ENCODE peak calls at places on chromosomes 11 and 22, in ten cellular contexts. L is sigmoid colon, V is heart right ventricle, D is GM23338, P is body of pancreas, Z is tibial artery, U is right atrium auricular region, I is spleen, X is mesendoderm, R is endodermal cell. C is an unnamed sample. For H3K36me3 and H3K4me1, the result is how much of the 10 kb centered on the place peaks cover.

GRCh38 chr11:107577312-107577711 is 11.8 kb upstream of the ALKBH8 start:
- DNase-seq in L (no peak), V (no peak), D (no peak), P (no peak), Z (no peak), U (no peak), I (no peak), X (no peak), R (no peak), C (no peak)

GRCh38 chr11:57940044-57940781 is 83.5 kb upstream of the OR9Q1 start:
- DNase-seq in L (no peak), V (no peak), D (no peak), P (no peak), Z (no peak), U (no peak), I (no peak), X (no peak), R (no peak), C (no peak)

GRCh38 chr11:6735306-6735705 is 36.5 kb downstream of the OR2AG2 start:
- DNase-seq in L (no peak), V (no peak), D (no peak), P (no peak), Z (no peak), U (no peak), I (no peak), X (no peak), R (no peak), C (no peak)

GRCh38 chr11:123469089-123469488 is 39.0 kb downstream of the GRAMD1B start:
- DNase-seq in L (no peak), V (peak), D (no peak), P (no peak), Z (no peak), U (no peak), I (no peak), X (no peak), R (no peak), C (peak)

GRCh38 chr11:26847459-26847858 is 125.6 kb upstream of the SLC5A12 start:
- DNase-seq in L (peak), V (no peak), D (no peak), P (peak), Z (peak), U (peak), I (no peak), X (no peak), R (no peak), C (no peak)

GRCh38 chr22:43537019-43537585 is 125.3 kb downstream of the MPPED1 start:
- DNase-seq in L (peak), V (no peak), D (no peak), P (no peak), Z (no peak), U (no peak), I (no peak), X (no peak), R (no peak), C (no peak)

GRCh38 chr11:124841186-124841585 is 24.0 kb upstream of the ROBO3 start:
- DNase-seq in L (no peak), V (no peak), D (no peak), P (no peak), Z (no peak), U (no peak), I (no peak), X (no peak), R (no peak), C (no peak)

GRCh38 chr11:111939836-111940604 is 2.9 kb downstream of the DIXDC1 start:
- DNase-seq in L (no peak), V (no peak), D (no peak), P (no peak), Z (no peak), U (peak), I (no peak), X (no peak), R (no peak), C (no peak)

GRCh38 chr11:70098936-70099335 is 20.8 kb downstream of the ANO1 start:
- DNase-seq in L (no peak), V (no peak), D (no peak), P (no peak), Z (no peak), U (no peak), I (no peak), X (no peak), R (no peak), C (no peak)

GRCh38 chr22:19886605-19887250 is 32.1 kb upstream of the GNB1L start:
- DNase-seq in L (no peak), V (no peak), D (no peak), P (no peak), Z (no peak), U (no peak), I (peak), X (no peak), R (peak), C (no peak)

GRCh38 chr11:106457727-106458126 is 380.3 kb downstream of the AASDHPPT start:
- DNase-seq in L (no peak), V (no peak), D (no peak), P (no peak), Z (no peak), U (no peak), I (no peak), X (no peak), R (no peak), C (peak)

GRCh38 chr11:77819921-77820564 is 479 bp downstream of the RSF1 start:
- DNase-seq in L (peak), V (peak), D (peak), P (peak), Z (peak), U (no peak), I (no peak), X (peak), R (peak), C (peak)

GRCh38 chr11:32279672-32280071 is 155.7 kb downstream of the WT1 start:
- DNase-seq in L (no peak), V (no peak), D (peak), P (no peak), Z (no peak), U (no peak), I (no peak), X (peak), R (peak), C (no peak)

GRCh38 chr22:24214467-24215285 is 30.2 kb downstream of the GGT5 start:
- DNase-seq in L (no peak), V (no peak), D (no peak), P (no peak), Z (no peak), U (no peak), I (no peak), X (no peak), R (no peak), C (no peak)

GRCh38 chr22:45216133-45217003 is 24.3 kb downstream of the KIAA0930 start:
- DNase-seq in L (no peak), V (peak), D (peak), P (peak), Z (no peak), U (no peak), I (peak), X (peak), R (peak), C (no peak)

GRCh38 chr22:33539902-33540751 is 380.1 kb downstream of the LARGE1 start:
- DNase-seq in L (peak), V (peak), D (no peak), P (peak), Z (peak), U (peak), I (no peak), X (no peak), R (no peak), C (peak)

GRCh38 chr11:78038697-78039313 is 15.7 kb upstream of the KCTD14 start:
- DNase-seq in L (no peak), V (no peak), D (no peak), P (peak), Z (no peak), U (no peak), I (no peak), X (no peak), R (no peak), C (peak)

GRCh38 chr11:109133159-109133558 is 288.8 kb upstream of the C11orf87 start:
- DNase-seq in L (no peak), V (no peak), D (no peak), P (no peak), Z (no peak), U (no peak), I (no peak), X (no peak), R (no peak), C (no peak)

GRCh38 chr11:69238562-69239319 is 55.2 kb upstream of the MYEOV start:
- DNase-seq in L (peak), V (no peak), D (no peak), P (no peak), Z (peak), U (no peak), I (no peak), X (no peak), R (peak), C (no peak)

GRCh38 chr11:43555811-43556210 is 124.7 kb upstream of the HSD17B12 start:
- DNase-seq in L (no peak), V (peak), D (no peak), P (peak), Z (no peak), U (no peak), I (no peak), X (no peak), R (no peak), C (peak)

GRCh38 chr11:2839395-2839941 is 46.1 kb downstream of the CDKN1C start:
- DNase-seq in L (no peak), V (no peak), D (no peak), P (no peak), Z (no peak), U (no peak), I (no peak), X (no peak), R (no peak), C (no peak)

GRCh38 chr11:35800970-35801953 is 138.7 kb downstream of the TRIM44 start:
- DNase-seq in L (no peak), V (no peak), D (no peak), P (no peak), Z (no peak), U (no peak), I (no peak), X (peak), R (no peak), C (no peak)

GRCh38 chr22:25482091-25482760 is 82.2 kb upstream of the GRK3 start:
- DNase-seq in L (no peak), V (no peak), D (peak), P (no peak), Z (no peak), U (no peak), I (no peak), X (peak), R (no peak), C (no peak)

GRCh38 chr11:111612211-111612610 is 10.0 kb downstream of the SIK2 start:
- DNase-seq in L (no peak), V (no peak), D (no peak), P (no peak), Z (no peak), U (no peak), I (no peak), X (no peak), R (no peak), C (no peak)

GRCh38 chr11:10941429-10941828 is 83.6 kb upstream of the ZBED5 start:
- DNase-seq in L (peak), V (no peak), D (no peak), P (no peak), Z (no peak), U (no peak), I (no peak), X (no peak), R (no peak), C (no peak)

GRCh38 chr22:45996241-45997076 is 19.5 kb upstream of the WNT7B start:
- DNase-seq in L (peak), V (peak), D (no peak), P (peak), Z (peak), U (peak), I (peak), X (no peak), R (no peak), C (no peak)

GRCh38 chr11:57616595-57616994 is 19.1 kb downstream of the SERPING1 start:
- DNase-seq in L (no peak), V (no peak), D (no peak), P (no peak), Z (no peak), U (no peak), I (no peak), X (no peak), R (no peak), C (no peak)

GRCh38 chr22:36244522-36245391 is 5.4 kb upstream of the APOL2 start:
- DNase-seq in L (no peak), V (no peak), D (no peak), P (peak), Z (peak), U (no peak), I (no peak), X (no peak), R (no peak), C (no peak)

GRCh38 chr22:29765905-29766631 is 739 bp downstream of the ZMAT5 start:
- DNase-seq in L (no peak), V (no peak), D (no peak), P (no peak), Z (no peak), U (no peak), I (no peak), X (no peak), R (no peak), C (peak)

GRCh38 chr11:28535677-28536076 is 427.5 kb downstream of the METTL15 start:
- DNase-seq in L (no peak), V (no peak), D (no peak), P (no peak), Z (no peak), U (no peak), I (no peak), X (no peak), R (no peak), C (no peak)

GRCh38 chr22:35540600-35541253 is at the start of gene RASD2:
- DNase-seq in L (peak), V (peak), D (peak), P (peak), Z (no peak), U (no peak), I (no peak), X (peak), R (peak), C (peak)

GRCh38 chr11:61890536-61891330 is 612 bp downstream of the FADS3 start:
- DNase-seq in L (peak), V (peak), D (no peak), P (peak), Z (peak), U (peak), I (peak), X (peak), R (peak), C (peak)

GRCh38 chr22:40560551-40560950 is 76.0 kb downstream of the MRTFA start:
- DNase-seq in L (no peak), V (no peak), D (no peak), P (no peak), Z (no peak), U (no peak), I (no peak), X (no peak), R (no peak), C (no peak)

GRCh38 chr22:17988800-17989513 is 35.4 kb downstream of the MICAL3 start:
- DNase-seq in L (no peak), V (no peak), D (no peak), P (no peak), Z (no peak), U (no peak), I (no peak), X (no peak), R (no peak), C (no peak)

GRCh38 chr22:21917959-21918261 is 34.7 kb downstream of the PPM1F start:
- DNase-seq in L (no peak), V (no peak), D (no peak), P (no peak), Z (no peak), U (no peak), I (no peak), X (no peak), R (no peak), C (no peak)

GRCh38 chr22:40363059-40363458 is 7.3 kb upstream of the SGSM3 start:
- DNase-seq in L (no peak), V (no peak), D (no peak), P (no peak), Z (no peak), U (no peak), I (no peak), X (no peak), R (no peak), C (no peak)

GRCh38 chr11:64766881-64767280 is 7.1 kb upstream of the PYGM start:
- DNase-seq in L (peak), V (no peak), D (no peak), P (no peak), Z (peak), U (no peak), I (peak), X (no peak), R (no peak), C (no peak)
- H3K36me3 ChIP-seq in L (half or more), V (under half), D (half or more), P (under half), Z (half or more), U (half or more), I (half or more), X (half or more), R (half or more), C (under half)

GRCh38 chr11:76665921-76666351 is 4.6 kb downstream of the LRRC32 start:
- DNase-seq in L (peak), V (no peak), D (no peak), P (no peak), Z (peak), U (no peak), I (peak), X (no peak), R (peak), C (no peak)
- H3K4me1 ChIP-seq in L (under half), V (half or more), D (under half), P (under half), Z (half or more), U (under half), I (half or more), X (under half), R (under half), C (under half)

DNA sequence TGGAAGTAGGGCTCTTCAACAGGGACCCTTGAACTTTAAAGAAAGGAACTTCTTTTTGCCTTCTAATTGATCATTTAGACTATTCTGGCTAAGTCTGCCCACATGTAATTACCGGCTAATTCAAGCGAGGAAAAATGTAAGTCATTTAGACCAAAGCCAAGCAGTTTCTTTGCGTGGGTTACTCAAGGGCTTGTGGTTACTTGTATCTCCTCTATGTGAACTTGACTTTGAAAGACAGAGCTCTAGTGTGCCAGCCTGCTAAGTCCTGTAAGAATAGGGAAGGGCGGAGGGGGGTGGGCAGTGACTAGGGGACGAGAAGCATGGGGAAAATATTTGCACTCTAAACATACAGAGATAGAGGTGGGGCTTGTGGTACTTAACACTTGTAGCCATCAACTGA is 145.2 kb upstream of the TEAD1 start:
- DNase-seq in L (no peak), V (no peak), D (no peak), P (no peak), Z (no peak), U (no peak), I (no peak), X (no peak), R (no peak), C (no peak)
- H3K27ac ChIP-seq in L (peak), V (no peak), D (no peak), P (no peak), Z (no peak), U (no peak), I (no peak), X (no peak), R (no peak), C (no peak)

DNA sequence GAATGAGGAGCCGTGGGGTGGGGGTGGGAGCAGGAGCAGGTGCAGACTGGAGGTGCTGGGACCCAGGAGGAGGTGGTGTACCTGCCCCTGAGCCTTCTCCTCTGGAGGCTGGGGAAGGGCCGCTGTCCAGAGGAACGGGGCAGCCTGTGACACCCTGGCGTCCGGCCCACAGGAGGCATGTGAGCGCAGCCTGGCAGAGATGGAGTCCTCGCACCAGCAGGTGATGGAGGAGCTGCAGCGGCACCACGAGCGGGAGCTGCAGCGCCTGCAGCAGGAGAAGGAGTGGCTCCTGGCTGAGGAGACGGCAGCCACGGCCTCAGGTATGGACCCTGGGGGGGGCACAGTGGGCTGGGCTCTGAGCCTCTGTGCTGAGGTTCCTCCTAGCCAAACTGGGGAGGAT is 42.2 kb upstream of the GCAT start:
- DNase-seq in L (no peak), V (peak), D (no peak), P (no peak), Z (no peak), U (no peak), I (no peak), X (no peak), R (no peak), C (no peak)
- H3K36me3 ChIP-seq in L (under half), V (under half), D (under half), P (under half), Z (half or more), U (half or more), I (under half), X (under half), R (half or more), C (under half)

GRCh38 chr11:65609236-65609635 is 4.8 kb downstream of the MAP3K11 start:
- DNase-seq in L (no peak), V (no peak), D (no peak), P (no peak), Z (no peak), U (no peak), I (no peak), X (no peak), R (no peak), C (no peak)
- H3K4me1 ChIP-seq in L (half or more), V (half or more), D (under half), P (under half), Z (half or more), U (under half), I (half or more), X (under half), R (under half), C (under half)

GRCh38 chr11:1010551-1011319 is 25.8 kb downstream of the MUC6 start:
- DNase-seq in L (no peak), V (no peak), D (no peak), P (peak), Z (no peak), U (no peak), I (no peak), X (no peak), R (no peak), C (no peak)
- H3K27ac ChIP-seq in L (no peak), V (no peak), D (no peak), P (peak), Z (no peak), U (no peak), I (no peak), X (no peak), R (no peak), C (no peak)

GRCh38 chr11:17116121-17116520 is 38.7 kb upstream of the RPS13 start:
- DNase-seq in L (no peak), V (no peak), D (no peak), P (no peak), Z (no peak), U (no peak), I (no peak), X (no peak), R (no peak), C (no peak)

GRCh38 chr11:17121981-17122380 is 44.5 kb upstream of the RPS13 start:
- DNase-seq in L (no peak), V (no peak), D (no peak), P (no peak), Z (no peak), U (no peak), I (no peak), X (no peak), R (no peak), C (no peak)

GRCh38 chr11:17117262-17117661 is 39.8 kb upstream of the RPS13 start:
- DNase-seq in L (no peak), V (no peak), D (no peak), P (no peak), Z (no peak), U (no peak), I (no peak), X (no peak), R (no peak), C (no peak)
- H3K36me3 ChIP-seq in L (under half), V (under half), D (half or more), P (under half), Z (half or more), U (under half), I (under half), X (under half), R (half or more), C (under half)

DNA sequence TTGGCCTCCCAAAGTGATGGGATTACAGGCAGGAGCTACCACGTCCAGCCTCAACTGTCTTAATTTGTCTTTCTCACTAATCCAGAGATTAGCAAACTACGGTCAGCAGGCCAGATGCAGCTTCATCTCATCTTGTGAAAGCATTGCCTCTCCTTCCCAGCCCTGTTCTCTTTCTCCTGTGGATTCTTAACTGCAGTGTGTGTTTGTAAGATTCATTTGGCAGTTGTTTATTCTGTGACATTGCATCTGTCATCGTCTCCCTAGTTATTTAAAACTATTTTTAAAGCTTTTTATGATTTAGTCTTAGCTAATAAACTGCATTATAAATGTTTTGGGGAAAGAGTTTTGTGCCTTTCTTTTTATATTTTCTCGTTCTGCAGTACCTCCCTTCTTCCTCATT is 29.2 kb downstream of the RNF169 start:
- DNase-seq in L (no peak), V (no peak), D (no peak), P (no peak), Z (no peak), U (no peak), I (no peak), X (no peak), R (no peak), C (no peak)
- H3K4me1 ChIP-seq in L (half or more), V (under half), D (under half), P (under half), Z (half or more), U (under half), I (under half), X (under half), R (under half), C (under half)

C was measured in small intestine.